ENCODE peak calls at places on chromosome 18, in five cellular contexts. X is tibial artery, I is DND-41, B is spleen, D is heart right ventricle. U is an unnamed sample. For H3K9me3, the result is how much of the 10 kb centered on the place peaks cover.

GRCh38 chr18:28108801-28109200 is 68.1 kb downstream of the CDH2 start:
- DNase-seq in B (no peak), I (no peak), X (no peak), D (no peak), U (no peak)

GRCh38 chr18:6363216-6363615 is 51.5 kb downstream of the L3MBTL4 start:
- DNase-seq in X (no peak), D (no peak), B (no peak), I (no peak), U (no peak)

GRCh38 chr18:11767935-11768334 is 78.9 kb downstream of the GNAL start:
- DNase-seq in X (no peak), I (no peak), B (no peak), D (no peak), U (no peak)

GRCh38 chr18:57885931-57886330 is 82.8 kb upstream of the ATP8B1 start:
- DNase-seq in D (no peak), I (no peak), X (no peak), B (no peak), U (no peak)

GRCh38 chr18:76446321-76446720 is 48.7 kb downstream of the ZNF516 start:
- DNase-seq in X (no peak), D (no peak), I (no peak), B (peak), U (no peak)

GRCh38 chr18:2083691-2084090 is 487.6 kb downstream of the METTL4 start:
- DNase-seq in X (no peak), I (peak), D (peak), B (no peak), U (no peak)

GRCh38 chr18:24586662-24587360 is 126.4 kb downstream of the HRH4 start:
- DNase-seq in I (no peak), B (no peak), D (no peak), X (no peak), U (no peak)

GRCh38 chr18:57585421-57585820 is 1.1 kb downstream of the FECH start:
- DNase-seq in I (no peak), B (no peak), D (no peak), X (no peak), U (no peak)

GRCh38 chr18:75041586-75041985 is 167.4 kb downstream of the PTGR3 start:
- DNase-seq in X (no peak), I (no peak), B (no peak), D (no peak), U (no peak)

GRCh38 chr18:11154369-11154982 is 5.1 kb upstream of the PIEZO2 start:
- DNase-seq in I (no peak), D (no peak), B (no peak), X (no peak), U (no peak)

GRCh38 chr18:10536270-10536669 is 10.4 kb downstream of the NAPG start:
- DNase-seq in B (no peak), X (no peak), I (no peak), D (no peak), U (no peak)

GRCh38 chr18:79753391-79753851 is 44.3 kb upstream of the KCNG2 start:
- DNase-seq in I (no peak), B (peak), D (no peak), X (no peak), U (peak)

GRCh38 chr18:9916067-9916684 is 2.4 kb downstream of the VAPA start:
- DNase-seq in X (no peak), B (no peak), D (no peak), I (no peak), U (no peak)

GRCh38 chr18:395481-396250 is 104.8 kb downstream of the COLEC12 start:
- DNase-seq in I (no peak), D (no peak), X (peak), B (no peak), U (no peak)

GRCh38 chr18:12327510-12328178 is 19.6 kb downstream of the TUBB6 start:
- DNase-seq in D (peak), I (peak), X (peak), B (peak), U (peak)

GRCh38 chr18:44687421-44687820 is 6.7 kb downstream of the SETBP1 start:
- DNase-seq in I (no peak), D (no peak), B (no peak), X (no peak), U (no peak)

GRCh38 chr18:58096658-58097057 is 52.6 kb downstream of the NEDD4L start:
- DNase-seq in I (no peak), D (no peak), B (no peak), X (no peak), U (no peak)

DNA sequence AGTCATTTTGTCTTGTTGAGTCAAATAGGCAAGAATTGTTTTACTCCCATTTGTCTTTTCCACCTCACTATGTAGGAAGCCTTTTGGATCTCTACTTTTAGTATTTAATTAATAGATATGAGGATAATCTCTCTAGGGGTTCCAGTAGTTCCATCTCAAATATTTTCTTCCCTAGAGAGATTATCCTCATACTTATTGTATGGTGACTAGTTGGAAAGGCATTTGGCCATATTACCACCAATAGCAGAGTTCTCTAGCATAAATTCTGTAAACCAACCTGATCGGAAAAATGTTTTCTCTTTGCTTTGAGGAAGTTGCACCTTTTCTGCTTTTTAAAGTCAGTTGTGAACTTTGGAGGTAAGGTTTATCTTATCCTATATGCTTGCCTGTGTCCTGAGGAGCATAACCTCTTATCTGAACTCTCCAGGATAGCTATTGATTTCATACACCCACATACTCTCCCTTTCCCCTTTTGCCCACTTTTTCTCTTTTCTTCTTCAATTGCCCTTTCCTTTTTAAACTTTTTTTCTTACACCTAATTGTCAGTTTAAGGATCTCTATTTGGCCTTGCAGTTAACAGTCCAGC is 100.8 kb downstream of the GALNT1 start:
- DNase-seq in D (no peak), X (no peak), B (no peak), I (no peak), U (no peak)
- H3K27ac ChIP-seq in D (no peak), X (no peak), B (no peak), I (no peak), U (no peak)

DNA sequence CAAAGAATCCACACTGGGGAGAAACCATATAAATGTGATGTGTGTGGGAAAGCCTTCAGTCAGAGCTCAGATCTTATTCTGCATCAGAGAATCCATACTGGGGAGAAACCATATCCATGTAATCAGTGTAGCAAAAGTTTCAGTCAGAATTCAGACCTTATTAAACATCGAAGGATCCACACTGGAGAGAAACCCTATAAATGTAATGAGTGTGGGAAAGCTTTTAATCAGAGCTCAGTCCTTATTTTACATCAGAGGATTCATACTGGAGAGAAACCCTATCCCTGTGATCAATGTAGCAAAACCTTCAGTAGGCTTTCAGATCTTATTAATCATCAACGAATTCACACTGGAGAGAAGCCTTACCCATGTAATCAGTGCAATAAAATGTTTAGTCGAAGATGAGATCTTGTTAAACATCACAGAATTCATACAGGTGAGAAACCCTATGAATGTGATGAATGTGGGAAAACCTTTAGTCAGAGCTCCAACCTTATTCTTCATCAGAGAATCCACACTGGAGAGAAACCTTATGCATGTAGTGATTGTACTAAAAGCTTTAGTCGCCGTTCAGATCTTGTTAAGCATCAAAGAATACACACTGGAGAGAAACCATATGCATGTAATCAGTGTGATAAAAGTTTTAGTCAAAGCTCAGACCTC is 16.7 kb upstream of the ZSCAN30 start:
- DNase-seq in I (no peak), X (no peak), D (no peak), B (no peak), U (no peak)
- H3K9me3 ChIP-seq in I (half or more), X (under half), D (half or more), B (half or more), U (half or more)

GRCh38 chr18:22026362-22026761 is 143.0 kb upstream of the GATA6 start:
- DNase-seq in B (peak), I (no peak), X (no peak), D (no peak), U (no peak)
- H3K27ac ChIP-seq in B (peak), I (no peak), X (no peak), D (no peak), U (no peak)

GRCh38 chr18:14925281-14925709 is 177.3 kb downstream of the ANKRD30B start:
- DNase-seq in B (no peak), D (no peak), I (peak), X (no peak), U (no peak)
- H3K9me3 ChIP-seq in B (under half), D (under half), I (under half), X (under half), U (under half)

DNA sequence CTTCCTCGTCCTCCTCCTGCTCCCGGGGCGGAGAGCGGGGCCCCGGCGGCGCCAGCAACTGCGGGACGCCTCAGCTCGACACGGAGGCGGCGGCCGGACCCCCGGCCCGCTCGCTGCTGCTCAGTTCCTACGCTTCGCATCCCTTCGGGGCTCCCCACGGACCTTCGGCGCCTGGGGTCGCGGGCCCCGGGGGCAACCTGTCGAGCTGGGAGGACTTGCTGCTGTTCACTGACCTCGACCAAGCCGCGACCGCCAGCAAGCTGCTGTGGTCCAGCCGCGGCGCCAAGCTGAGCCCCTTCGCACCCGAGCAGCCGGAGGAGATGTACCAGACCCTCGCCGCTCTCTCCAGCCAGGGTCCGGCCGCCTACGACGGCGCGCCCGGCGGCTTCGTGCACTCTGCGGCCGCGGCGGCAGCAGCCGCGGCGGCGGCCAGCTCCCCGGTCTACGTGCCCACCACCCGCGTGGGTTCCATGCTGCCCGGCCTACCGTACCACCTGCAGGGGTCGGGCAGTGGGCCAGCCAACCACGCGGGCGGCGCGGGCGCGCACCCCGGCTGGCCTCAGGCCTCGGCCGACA is 2.0 kb downstream of the GATA6 start:
- DNase-seq in D (peak), X (peak), B (no peak), I (no peak), U (peak)
- H3K27ac ChIP-seq in D (peak), X (peak), B (peak), I (no peak), U (peak)

GRCh38 chr18:4843771-4844170 is 353.3 kb downstream of the AKAIN1 start:
- DNase-seq in B (no peak), I (no peak), D (no peak), X (no peak), U (no peak)

GRCh38 chr18:4842287-4842686 is 354.8 kb downstream of the AKAIN1 start:
- DNase-seq in X (no peak), D (no peak), I (no peak), B (no peak), U (no peak)

GRCh38 chr18:4836146-4836545 is 360.9 kb downstream of the AKAIN1 start:
- DNase-seq in D (no peak), B (no peak), I (no peak), X (no peak), U (no peak)

GRCh38 chr18:4844320-4844719 is 352.7 kb downstream of the AKAIN1 start:
- DNase-seq in I (no peak), B (no peak), D (no peak), X (no peak), U (no peak)

DNA sequence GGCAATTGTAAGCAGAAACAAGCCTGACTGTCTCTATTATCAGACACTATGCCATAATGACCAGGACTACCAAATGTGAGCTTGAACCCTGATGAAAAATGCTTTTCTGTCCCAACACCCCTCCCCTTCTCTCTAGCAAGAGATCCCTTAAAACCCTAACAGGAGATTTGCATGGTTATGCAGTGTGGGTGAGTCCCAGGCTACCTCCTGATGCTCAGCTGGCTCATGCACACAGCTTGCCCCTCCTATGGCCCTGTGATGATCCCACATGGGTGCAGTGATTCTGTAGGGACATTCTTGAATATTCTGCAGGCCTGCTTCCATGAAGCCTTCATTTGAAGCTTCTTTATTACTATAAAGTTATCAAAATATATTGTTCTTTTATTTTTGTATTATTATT is 357.4 kb downstream of the AKAIN1 start:
- DNase-seq in I (no peak), B (no peak), D (no peak), X (no peak), U (no peak)
- H3K9me3 ChIP-seq in I (under half), B (under half), D (under half), X (under half), U (under half)

DNA sequence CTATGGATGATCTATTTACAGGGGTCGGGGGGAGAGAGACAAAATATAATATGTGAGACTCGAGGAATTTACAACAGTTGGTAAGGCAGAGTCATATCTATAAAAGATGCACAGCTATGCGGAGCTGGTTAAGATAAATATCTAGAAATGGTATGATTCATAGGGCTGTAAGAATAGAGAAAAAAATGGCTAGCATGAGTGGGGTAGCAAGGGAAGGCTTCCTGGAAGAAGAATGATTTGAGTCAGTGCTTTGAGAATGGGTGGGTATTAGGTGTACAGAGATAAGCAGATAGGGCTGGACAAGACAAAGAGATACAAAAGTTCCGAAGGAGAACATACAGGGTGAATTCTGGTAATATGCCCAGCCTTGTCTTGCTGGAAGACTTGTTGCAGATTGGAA is 291.5 kb upstream of the CCDC68 start:
- DNase-seq in X (no peak), B (no peak), I (no peak), D (no peak), U (no peak)
- H3K27ac ChIP-seq in X (no peak), B (peak), I (no peak), D (no peak), U (no peak)

GRCh38 chr18:50898908-50899307 is 20.0 kb downstream of the ME2 start:
- DNase-seq in I (no peak), X (no peak), B (no peak), D (no peak), U (no peak)

GRCh38 chr18:50896093-50896492 is 17.2 kb downstream of the ME2 start:
- DNase-seq in B (no peak), D (no peak), X (no peak), I (no peak), U (no peak)

GRCh38 chr18:50895350-50896045 is 16.6 kb downstream of the ME2 start:
- DNase-seq in D (no peak), B (no peak), X (no peak), I (no peak), U (no peak)
- H3K9me3 ChIP-seq in D (under half), B (under half), X (under half), I (under half), U (under half)

DNA sequence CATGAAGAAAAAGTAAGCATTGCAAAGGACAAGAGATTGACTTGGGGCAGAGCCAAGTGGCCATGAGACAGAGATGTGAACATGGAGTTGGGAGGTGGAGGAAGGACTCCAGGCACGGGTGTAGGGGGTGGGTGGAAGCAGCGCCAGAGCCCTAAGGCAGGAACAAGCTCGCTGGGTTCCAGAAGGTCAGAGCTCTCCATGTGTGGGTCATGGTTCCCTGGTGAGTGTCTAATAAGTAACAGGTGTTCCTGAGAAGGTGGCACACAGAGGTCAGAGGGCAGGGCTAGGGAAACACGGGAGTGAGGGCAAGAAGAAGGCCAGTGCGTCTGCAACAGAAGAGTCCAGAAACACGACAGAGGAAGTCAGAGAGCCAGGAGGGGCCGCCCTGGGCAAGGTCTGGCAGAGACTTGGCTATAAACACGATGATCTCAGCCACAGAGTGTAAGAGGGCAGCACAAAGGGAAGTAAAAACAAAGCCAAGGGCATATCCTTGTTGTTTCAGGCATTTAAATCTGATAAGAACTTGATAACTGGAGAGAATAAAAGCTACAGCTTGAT is 260.8 kb downstream of the TGIF1 start:
- DNase-seq in I (no peak), B (peak), D (peak), X (peak), U (peak)
- H3K27ac ChIP-seq in I (no peak), B (peak), D (no peak), X (no peak), U (peak)

GRCh38 chr18:78679061-78679460 is 300.6 kb upstream of the SALL3 start:
- DNase-seq in I (peak), B (peak), D (no peak), X (no peak), U (peak)
- H3K9me3 ChIP-seq in I (under half), B (under half), D (under half), X (under half), U (under half)

U was measured in upper lobe of right lung.